ENCODE peak calls at places on chromosomes 16 and 17, in six cellular contexts. One of them, this sample, is unnamed.

GRCh38 chr17:75619506-75620431 is 13.5 kb upstream of the SMIM5 start:
- DNase-seq in K562: peak; percentile 77
- DNase-seq in hepatocyte: no peak
- DNase-seq in mammary epithelial cell: no peak
- DNase-seq in PC-9: no peak
- DNase-seq in PC-3: peak; percentile 52
- DNase-seq in this sample: peak; percentile 22

GRCh38 chr16:2150418-2151187 is 2.2 kb downstream of the RAB26 start:
- DNase-seq in mammary epithelial cell: peak; percentile 69
- DNase-seq in PC-9: peak; percentile 49
- DNase-seq in K562: no peak
- DNase-seq in PC-3: peak; percentile 43
- DNase-seq in hepatocyte: no peak
- DNase-seq in this sample: peak; percentile 57

GRCh38 chr17:2084129-2084765 is 29.3 kb downstream of the HIC1 start:
- DNase-seq in hepatocyte: peak; percentile 69
- DNase-seq in mammary epithelial cell: peak; percentile 36
- DNase-seq in K562: peak; percentile 56
- DNase-seq in PC-9: peak; percentile 84
- DNase-seq in PC-3: peak; percentile 67
- DNase-seq in this sample: peak; percentile 57

GRCh38 chr17:50841949-50842354 is 6.6 kb downstream of the WFIKKN2 start:
- DNase-seq in PC-3: peak; percentile 88
- DNase-seq in K562: peak; percentile 82
- DNase-seq in PC-9: peak; percentile 76
- DNase-seq in mammary epithelial cell: peak; percentile 51
- DNase-seq in hepatocyte: peak; percentile 84
- DNase-seq in this sample: peak; percentile 16

GRCh38 chr17:44206825-44207155 is 7.1 kb upstream of the ATXN7L3 start:
- DNase-seq in mammary epithelial cell: no peak
- DNase-seq in PC-3: no peak
- DNase-seq in K562: no peak
- DNase-seq in hepatocyte: no peak
- DNase-seq in PC-9: no peak
- DNase-seq in this sample: no peak

GRCh38 chr16:56349086-56349415 is 76.3 kb downstream of the AMFR start:
- DNase-seq in PC-3: no peak
- DNase-seq in hepatocyte: no peak
- DNase-seq in K562: no peak
- DNase-seq in mammary epithelial cell: no peak
- DNase-seq in PC-9: no peak
- DNase-seq in this sample: no peak

GRCh38 chr17:80259642-80260535 is 763 bp upstream of the RNF213 start:
- DNase-seq in hepatocyte: peak; percentile 92
- DNase-seq in PC-3: peak; percentile 73
- DNase-seq in mammary epithelial cell: peak; percentile 66
- DNase-seq in PC-9: peak; percentile 86
- DNase-seq in K562: peak; percentile 97
- DNase-seq in this sample: peak; percentile 43

GRCh38 chr16:12225816-12226480 is 249.4 kb downstream of the SNX29 start:
- DNase-seq in mammary epithelial cell: peak; percentile 4
- DNase-seq in PC-3: no peak
- DNase-seq in K562: no peak
- DNase-seq in hepatocyte: no peak
- DNase-seq in PC-9: no peak
- DNase-seq in this sample: peak; percentile 28

GRCh38 chr16:68732068-68732680 is 4.9 kb upstream of the CDH1 start:
- DNase-seq in PC-3: peak; percentile 50
- DNase-seq in K562: peak; percentile 86
- DNase-seq in PC-9: peak; percentile 92
- DNase-seq in mammary epithelial cell: peak; percentile 76
- DNase-seq in hepatocyte: peak; percentile 74
- DNase-seq in this sample: peak; percentile 20

GRCh38 chr17:77882481-77883212 is 75.9 kb upstream of the TNRC6C start:
- DNase-seq in hepatocyte: peak; percentile 47
- DNase-seq in K562: no peak
- DNase-seq in PC-9: no peak
- DNase-seq in PC-3: no peak
- DNase-seq in mammary epithelial cell: peak; percentile 65
- DNase-seq in this sample: peak; percentile 88

GRCh38 chr17:77879896-77880280 is 78.6 kb upstream of the TNRC6C start:
- DNase-seq in PC-3: no peak
- DNase-seq in PC-9: no peak
- DNase-seq in hepatocyte: no peak
- DNase-seq in mammary epithelial cell: no peak
- DNase-seq in K562: no peak
- DNase-seq in this sample: no peak

GRCh38 chr17:77880702-77881450 is 77.6 kb upstream of the TNRC6C start:
- DNase-seq in PC-3: no peak
- DNase-seq in PC-9: no peak
- DNase-seq in mammary epithelial cell: no peak
- DNase-seq in K562: no peak
- DNase-seq in hepatocyte: no peak
- DNase-seq in this sample: no peak

GRCh38 chr17:77882040-77882439 is 76.5 kb upstream of the TNRC6C start:
- DNase-seq in hepatocyte: no peak
- DNase-seq in PC-9: no peak
- DNase-seq in mammary epithelial cell: no peak
- DNase-seq in K562: no peak
- DNase-seq in PC-3: no peak
- DNase-seq in this sample: no peak

DNA sequence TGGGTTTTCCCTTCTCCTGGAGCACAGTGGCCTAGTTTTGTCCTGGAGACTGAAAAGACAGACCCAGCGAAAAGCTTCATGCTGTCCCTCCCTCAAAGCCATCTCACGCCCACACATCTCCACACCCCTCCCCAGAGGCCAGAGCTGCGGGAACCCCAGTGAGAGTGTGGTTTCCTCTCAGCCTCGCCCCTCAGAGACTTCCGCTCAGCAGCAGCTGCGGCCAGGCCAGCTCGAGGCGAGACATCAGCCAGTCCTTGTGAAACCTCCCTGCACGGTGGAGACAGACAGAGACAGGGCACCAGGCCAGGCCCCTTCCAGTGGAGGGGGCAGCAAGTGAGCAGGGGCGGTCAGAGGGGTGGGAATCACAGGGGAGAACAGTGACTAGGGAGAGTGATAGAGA is 77.0 kb upstream of the TNRC6C start:
- DNase-seq in K562: peak; percentile 60
- DNase-seq in PC-9: no peak
- DNase-seq in hepatocyte: peak; percentile 46
- DNase-seq in PC-3: no peak
- DNase-seq in mammary epithelial cell: peak; percentile 55
- DNase-seq in this sample: peak; percentile 81
- H2AFZ ChIP-seq in K562: peak overlapping the region; percentile 37
- H2AFZ ChIP-seq in PC-9: no peak overlapping the region
- H2AFZ ChIP-seq in hepatocyte: no peak overlapping the region
- H2AFZ ChIP-seq in PC-3: no peak overlapping the region
- H2AFZ ChIP-seq in mammary epithelial cell: no peak overlapping the region
- H2AFZ ChIP-seq in this sample: no peak overlapping the region

DNA sequence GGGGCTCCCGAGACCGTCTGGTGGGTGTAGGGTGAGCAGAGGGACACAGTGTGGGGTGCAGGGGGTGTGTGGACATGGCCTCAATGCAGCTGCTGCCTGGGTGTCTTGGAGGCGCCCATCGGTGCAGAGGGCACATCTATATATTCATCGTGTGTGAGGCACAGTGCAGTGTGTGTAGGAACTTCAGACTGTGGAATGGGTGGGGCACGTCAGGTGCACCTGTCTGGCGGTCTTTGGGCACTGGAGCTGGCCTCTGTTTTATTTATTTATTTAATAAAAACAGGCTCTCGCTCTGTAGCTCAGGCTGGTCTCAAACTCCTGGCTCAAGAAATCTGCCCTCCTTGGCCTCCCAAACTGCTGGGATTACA is 16.8 kb downstream of the LASP1 start:
- DNase-seq in PC-3: no peak
- DNase-seq in mammary epithelial cell: no peak
- DNase-seq in K562: no peak
- DNase-seq in PC-9: no peak
- DNase-seq in hepatocyte: no peak
- DNase-seq in this sample: no peak
- H4K20me1 ChIP-seq in PC-3: no peaks in the 10 kb centered on the region
- H4K20me1 ChIP-seq in mammary epithelial cell: no peaks in the 10 kb centered on the region
- H4K20me1 ChIP-seq in K562: peaks cover 32% of the 10 kb centered on the region
- H4K20me1 ChIP-seq in PC-9: peaks cover 85% of the 10 kb centered on the region
- H4K20me1 ChIP-seq in hepatocyte: peaks cover 94% of the 10 kb centered on the region
- H4K20me1 ChIP-seq in this sample: peaks cover 98% of the 10 kb centered on the region

GRCh38 chr16:9330036-9330545 is 238.6 kb downstream of the HAPSTR1 start:
- DNase-seq in hepatocyte: no peak
- DNase-seq in K562: no peak
- DNase-seq in PC-3: no peak
- DNase-seq in mammary epithelial cell: no peak
- DNase-seq in PC-9: no peak
- DNase-seq in this sample: no peak
- H3K4me3 ChIP-seq in hepatocyte: no peak overlapping the region
- H3K4me3 ChIP-seq in K562: no peak overlapping the region
- H3K4me3 ChIP-seq in PC-3: no peak overlapping the region
- H3K4me3 ChIP-seq in mammary epithelial cell: no peak overlapping the region
- H3K4me3 ChIP-seq in PC-9: no peak overlapping the region
- H3K4me3 ChIP-seq in this sample: no peak overlapping the region

GRCh38 chr17:19005442-19005773 is 844 bp upstream of the FAM83G start:
- DNase-seq in PC-9: no peak
- DNase-seq in mammary epithelial cell: no peak
- DNase-seq in PC-3: no peak
- DNase-seq in K562: no peak
- DNase-seq in hepatocyte: no peak
- DNase-seq in this sample: no peak
- H2AFZ ChIP-seq in PC-9: no peak overlapping the region
- H2AFZ ChIP-seq in mammary epithelial cell: no peak overlapping the region
- H2AFZ ChIP-seq in PC-3: no peak overlapping the region
- H2AFZ ChIP-seq in K562: peak overlapping the region; percentile 93
- H2AFZ ChIP-seq in hepatocyte: no peak overlapping the region
- H2AFZ ChIP-seq in this sample: no peak overlapping the region

GRCh38 chr16:24962747-24963146 is 52.4 kb downstream of the ARHGAP17 start:
- DNase-seq in PC-9: no peak
- DNase-seq in hepatocyte: no peak
- DNase-seq in PC-3: no peak
- DNase-seq in mammary epithelial cell: no peak
- DNase-seq in K562: no peak
- DNase-seq in this sample: no peak
- H4K20me1 ChIP-seq in PC-9: peaks cover 7% of the 10 kb centered on the region
- H4K20me1 ChIP-seq in hepatocyte: no peaks in the 10 kb centered on the region
- H4K20me1 ChIP-seq in PC-3: no peaks in the 10 kb centered on the region
- H4K20me1 ChIP-seq in mammary epithelial cell: no peaks in the 10 kb centered on the region
- H4K20me1 ChIP-seq in K562: no peaks in the 10 kb centered on the region
- H4K20me1 ChIP-seq in this sample: no peaks in the 10 kb centered on the region

DNA sequence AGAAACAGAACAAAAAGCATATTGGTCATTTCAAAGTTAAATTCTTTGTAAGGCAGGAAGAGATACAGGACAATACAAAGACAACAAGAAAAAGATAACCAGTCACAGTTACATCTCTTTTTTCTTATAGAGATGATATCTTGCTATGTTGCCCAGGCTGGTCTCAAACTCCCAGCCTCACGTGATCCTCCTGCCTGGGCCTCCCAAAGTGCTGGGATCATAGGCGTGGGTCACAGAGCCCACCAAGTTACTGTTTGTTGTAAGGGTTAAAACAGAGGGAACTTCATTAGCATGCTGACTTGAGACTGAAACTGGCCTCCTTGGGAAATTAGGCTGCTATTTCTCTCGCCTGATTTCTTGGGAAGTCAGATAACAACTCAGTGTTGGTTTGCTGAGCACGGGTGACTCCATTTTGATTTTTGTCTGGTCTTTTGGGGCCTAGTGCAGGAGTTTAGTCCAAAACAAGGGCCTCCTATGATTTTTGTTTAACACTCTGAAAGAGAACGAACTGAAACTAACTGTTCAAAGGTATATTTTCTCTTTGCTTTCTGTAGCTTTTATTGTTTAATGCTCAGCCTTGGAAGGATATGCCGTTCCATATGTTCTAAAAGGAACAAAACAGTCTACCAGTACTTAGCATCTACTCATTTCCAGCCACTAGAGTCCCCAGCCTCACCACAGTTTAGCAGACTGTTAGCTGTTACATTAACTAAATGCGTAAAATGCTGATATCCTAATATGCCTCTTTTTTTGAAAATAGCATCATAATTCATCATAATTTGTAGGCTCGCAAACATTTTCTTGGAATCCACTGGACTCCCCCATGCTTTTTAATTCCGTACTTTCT is 31.4 kb upstream of the SEC14L1 start:
- DNase-seq in mammary epithelial cell: no peak
- DNase-seq in hepatocyte: no peak
- DNase-seq in PC-9: no peak
- DNase-seq in PC-3: no peak
- DNase-seq in K562: no peak
- DNase-seq in this sample: no peak
- H3K4me3 ChIP-seq in mammary epithelial cell: no peak overlapping the region
- H3K4me3 ChIP-seq in hepatocyte: no peak overlapping the region
- H3K4me3 ChIP-seq in PC-9: no peak overlapping the region
- H3K4me3 ChIP-seq in PC-3: no peak overlapping the region
- H3K4me3 ChIP-seq in K562: no peak overlapping the region
- H3K4me3 ChIP-seq in this sample: no peak overlapping the region

GRCh38 chr16:50298591-50299507 is 32.5 kb downstream of the ADCY7 start:
- DNase-seq in PC-9: no peak
- DNase-seq in hepatocyte: no peak
- DNase-seq in mammary epithelial cell: no peak
- DNase-seq in K562: no peak
- DNase-seq in PC-3: no peak
- DNase-seq in this sample: no peak
- H2AFZ ChIP-seq in PC-9: no peak overlapping the region
- H2AFZ ChIP-seq in hepatocyte: no peak overlapping the region
- H2AFZ ChIP-seq in mammary epithelial cell: no peak overlapping the region
- H2AFZ ChIP-seq in K562: no peak overlapping the region
- H2AFZ ChIP-seq in PC-3: no peak overlapping the region
- H2AFZ ChIP-seq in this sample: no peak overlapping the region

GRCh38 chr16:3997231-3997841 is 116.8 kb upstream of the CREBBP start:
- DNase-seq in PC-9: no peak
- DNase-seq in K562: no peak
- DNase-seq in hepatocyte: no peak
- DNase-seq in PC-3: no peak
- DNase-seq in mammary epithelial cell: no peak
- DNase-seq in this sample: no peak
- H4K20me1 ChIP-seq in PC-9: no peaks in the 10 kb centered on the region
- H4K20me1 ChIP-seq in K562: peaks cover 6% of the 10 kb centered on the region
- H4K20me1 ChIP-seq in hepatocyte: no peaks in the 10 kb centered on the region
- H4K20me1 ChIP-seq in PC-3: no peaks in the 10 kb centered on the region
- H4K20me1 ChIP-seq in mammary epithelial cell: no peaks in the 10 kb centered on the region
- H4K20me1 ChIP-seq in this sample: no peaks in the 10 kb centered on the region

GRCh38 chr17:7020894-7021664 is 1.8 kb upstream of the BCL6B start:
- DNase-seq in hepatocyte: no peak
- DNase-seq in K562: no peak
- DNase-seq in mammary epithelial cell: no peak
- DNase-seq in PC-3: no peak
- DNase-seq in PC-9: no peak
- DNase-seq in this sample: no peak
- H3K4me3 ChIP-seq in hepatocyte: no peak overlapping the region
- H3K4me3 ChIP-seq in K562: no peak overlapping the region
- H3K4me3 ChIP-seq in mammary epithelial cell: no peak overlapping the region
- H3K4me3 ChIP-seq in PC-3: no peak overlapping the region
- H3K4me3 ChIP-seq in PC-9: no peak overlapping the region
- H3K4me3 ChIP-seq in this sample: no peak overlapping the region